ENCODE peak calls at places on chromosomes 3 and 15, in ten cellular contexts. F is kidney, O is NCI-H774, G is skeletal muscle cell, Q is activated gamma-delta T cell treated with Interleukin-2 at 50 U/mL for 16 hours, W is EL, C is NCI-H524, T is KBM-7, K is HS-27A, Y is GM12865. U is an unnamed sample.

GRCh38 chr3:126109146-126109859 is 25.4 kb upstream of the SLC41A3 start:
- DNase-seq in F (no peak), O (no peak), G (no peak), Q (no peak), W (no peak), C (no peak), T (no peak), K (no peak), Y (no peak), U (no peak)

GRCh38 chr3:132180337-132180791 is 136.8 kb upstream of the ACP3 start:
- DNase-seq in F (no peak), O (peak), G (peak), Q (no peak), W (peak), C (peak), T (peak), K (peak), Y (peak), U (no peak)

GRCh38 chr15:56325186-56325585 is 40.0 kb upstream of the TEX9 start:
- DNase-seq in F (no peak), O (no peak), G (no peak), Q (no peak), W (peak), C (no peak), T (no peak), K (no peak), Y (no peak), U (no peak)

GRCh38 chr15:35496585-35496984 is 49.4 kb downstream of the DPH6 start:
- DNase-seq in F (no peak), O (no peak), G (no peak), Q (no peak), W (no peak), C (no peak), T (peak), K (no peak), Y (peak), U (no peak)

GRCh38 chr3:20576228-20576627 is 390.2 kb upstream of the SGO1 start:
- DNase-seq in F (no peak), O (no peak), G (no peak), Q (no peak), W (peak), C (no peak), T (no peak), K (no peak), Y (no peak), U (no peak)

GRCh38 chr15:39426552-39427532 is 154.0 kb upstream of the THBS1 start:
- DNase-seq in F (no peak), O (no peak), G (peak), Q (peak), W (peak), C (peak), T (peak), K (no peak), Y (peak), U (peak)

GRCh38 chr3:17638351-17638750 is 104.1 kb downstream of the TBC1D5 start:
- DNase-seq in F (no peak), O (no peak), G (peak), Q (no peak), W (no peak), C (no peak), T (no peak), K (no peak), Y (no peak), U (no peak)

GRCh38 chr3:182440101-182440500 is 353.2 kb upstream of the ATP11B start:
- DNase-seq in F (no peak), O (peak), G (no peak), Q (no peak), W (no peak), C (no peak), T (no peak), K (no peak), Y (no peak), U (no peak)

GRCh38 chr3:150800722-150801121 is 37.8 kb upstream of the SIAH2 start:
- DNase-seq in F (no peak), O (no peak), G (no peak), Q (no peak), W (no peak), C (no peak), T (no peak), K (no peak), Y (no peak), U (no peak)

GRCh38 chr15:36278219-36278618 is 301.2 kb upstream of the CDIN1 start:
- DNase-seq in F (no peak), O (no peak), G (peak), Q (no peak), W (peak), C (no peak), T (peak), K (no peak), Y (peak), U (no peak)

GRCh38 chr3:14031271-14031670 is 93.4 kb downstream of the CHCHD4 start:
- DNase-seq in F (no peak), O (no peak), G (peak), Q (no peak), W (peak), C (no peak), T (no peak), K (no peak), Y (no peak), U (no peak)

GRCh38 chr3:142226474-142226873 is 1.1 kb upstream of the GK5 start:
- DNase-seq in F (no peak), O (no peak), G (no peak), Q (no peak), W (no peak), C (no peak), T (no peak), K (no peak), Y (no peak), U (no peak)

GRCh38 chr15:42053010-42053409 is 32.2 kb upstream of the PLA2G4E start:
- DNase-seq in F (no peak), O (no peak), G (no peak), Q (no peak), W (no peak), C (no peak), T (no peak), K (no peak), Y (no peak), U (no peak)

GRCh38 chr3:8625991-8626390 is 18.6 kb downstream of the SSUH2 start:
- DNase-seq in F (no peak), O (no peak), G (peak), Q (no peak), W (peak), C (no peak), T (no peak), K (no peak), Y (no peak), U (no peak)

GRCh38 chr3:37995652-37996641 is 5.4 kb downstream of the VILL start:
- DNase-seq in F (peak), O (no peak), G (no peak), Q (no peak), W (no peak), C (peak), T (no peak), K (no peak), Y (no peak), U (no peak)